ENCODE peak calls at places on chromosomes 13 and 19, in six cellular contexts. V is breast epithelium, M is transverse colon, K is suprapubic skin, O is HL-60, D is prostate gland. T is an unnamed sample.

GRCh38 chr13:43154839-43155238 is 131.5 kb downstream of the DNAJC15 start:
- DNase-seq in V (no peak), M (no peak), K (no peak), O (no peak), D (no peak), T (no peak)

GRCh38 chr13:27043013-27043412 is 128.6 kb downstream of the USP12 start:
- DNase-seq in V (peak; percentile 63), M (no peak), K (no peak), O (no peak), D (no peak), T (peak; percentile 27)

GRCh38 chr13:52459668-52460067 is 4.4 kb downstream of the CKAP2 start:
- DNase-seq in V (no peak), M (no peak), K (no peak), O (no peak), D (no peak), T (no peak)

GRCh38 chr19:12346896-12347295 is 13.5 kb upstream of the ZNF563 start:
- DNase-seq in V (no peak), M (no peak), K (no peak), O (no peak), D (no peak), T (peak; percentile 3)

GRCh38 chr19:55172741-55173140 is 6.3 kb upstream of the DNAAF3 start:
- DNase-seq in V (no peak), M (no peak), K (no peak), O (no peak), D (no peak), T (no peak)

GRCh38 chr13:44132710-44133109 is 240.9 kb upstream of the SERP2 start:
- DNase-seq in V (no peak), M (peak; percentile 21), K (no peak), O (no peak), D (no peak), T (no peak)

GRCh38 chr13:40963927-40964326 is 55.2 kb downstream of the ELF1 start:
- DNase-seq in V (no peak), M (no peak), K (no peak), O (no peak), D (no peak), T (no peak)

GRCh38 chr13:40599722-40600121 is 66.7 kb downstream of the FOXO1 start:
- DNase-seq in V (no peak), M (no peak), K (no peak), O (no peak), D (no peak), T (no peak)

GRCh38 chr19:51546650-51547396 is 15.4 kb upstream of the SIGLEC6 start:
- DNase-seq in V (no peak), M (no peak), K (no peak), O (peak; percentile 93), D (no peak), T (no peak)

GRCh38 chr19:30719189-30719990 is 347.2 kb downstream of the ZNF536 start:
- DNase-seq in V (no peak), M (peak; percentile 60), K (peak; percentile 78), O (no peak), D (peak; percentile 64), T (peak; percentile 68)

GRCh38 chr13:78736142-78736541 is 77.2 kb upstream of the OBI1 start:
- DNase-seq in V (no peak), M (no peak), K (no peak), O (no peak), D (no peak), T (no peak)

GRCh38 chr19:33467851-33468250 is 53.7 kb downstream of the PEPD start:
- DNase-seq in V (peak; percentile 35), M (no peak), K (peak; percentile 53), O (no peak), D (no peak), T (no peak)

GRCh38 chr13:46778879-46779278 is 18.1 kb downstream of the ESD start:
- DNase-seq in V (no peak), M (no peak), K (no peak), O (no peak), D (no peak), T (no peak)

GRCh38 chr19:5974721-5975387 is 3.1 kb downstream of the RANBP3 start:
- DNase-seq in V (no peak), M (no peak), K (no peak), O (no peak), D (no peak), T (no peak)

GRCh38 chr13:95624020-95624419 is 20.5 kb downstream of the DZIP1 start:
- DNase-seq in V (no peak), M (no peak), K (no peak), O (peak; percentile 51), D (no peak), T (peak; percentile 90)

GRCh38 chr13:48121733-48122132 is 26.8 kb upstream of the MED4 start:
- DNase-seq in V (no peak), M (no peak), K (no peak), O (no peak), D (no peak), T (no peak)

GRCh38 chr19:46624958-46625661 is at the start of gene PTGIR:
- DNase-seq in V (no peak), M (peak; percentile 52), K (no peak), O (peak; percentile 29), D (no peak), T (peak; percentile 40)

GRCh38 chr19:9727644-9728043 is 40.9 kb downstream of the ZNF846 start:
- DNase-seq in V (no peak), M (no peak), K (no peak), O (no peak), D (no peak), T (no peak)

GRCh38 chr19:6423499-6424189 is 967 bp downstream of the KHSRP start:
- DNase-seq in V (no peak), M (peak; percentile 39), K (no peak), O (peak; percentile 35), D (no peak), T (peak; percentile 74)

GRCh38 chr19:40542197-40542859 is 34.3 kb upstream of the SHKBP1 start:
- DNase-seq in V (no peak), M (peak; percentile 53), K (no peak), O (no peak), D (no peak), T (no peak)

DNA sequence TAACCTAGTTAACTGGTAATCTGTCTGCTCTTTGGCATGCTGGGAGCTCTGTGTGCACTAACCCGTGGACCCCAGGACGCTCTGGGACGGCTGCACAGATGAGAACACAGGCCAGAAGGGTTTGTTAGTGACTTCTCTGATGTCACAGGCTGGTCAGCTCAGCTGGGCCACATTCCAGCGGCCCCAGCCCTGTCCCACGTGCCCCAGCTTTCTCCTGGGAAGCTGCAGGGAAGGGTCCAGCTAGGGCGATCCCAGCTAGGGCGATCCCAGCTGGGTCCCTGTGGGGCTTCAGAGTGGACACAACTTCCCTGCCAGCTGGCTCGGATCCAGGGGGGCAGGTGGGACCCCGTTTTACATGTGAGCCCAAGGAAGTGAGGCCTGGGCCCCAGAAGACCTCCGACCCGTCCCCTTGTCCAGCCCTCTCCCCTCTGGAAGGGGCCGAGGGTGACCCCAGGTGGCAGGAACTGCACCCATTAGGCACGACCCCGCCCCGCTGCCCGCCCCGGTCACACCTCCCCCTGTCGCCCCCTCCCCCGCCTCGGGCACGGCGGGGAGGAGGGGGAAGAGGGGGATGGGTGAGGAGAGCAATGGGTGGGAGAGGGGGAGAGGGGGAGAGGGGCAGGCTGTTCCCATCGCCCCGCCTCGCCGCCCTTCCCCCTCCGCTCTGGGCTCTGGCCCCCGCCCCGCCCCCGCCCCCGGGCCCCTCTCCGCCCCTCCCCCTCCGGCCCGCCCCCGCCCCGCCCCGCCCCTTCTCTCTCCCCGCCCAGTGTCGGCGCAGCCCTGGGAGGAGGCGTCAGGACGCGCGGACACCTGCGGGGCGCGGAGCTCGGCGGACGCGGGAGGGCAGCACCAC is 75.2 kb upstream of the MCF2L start:
- DNase-seq in V (no peak), M (peak; percentile 64), K (no peak), O (no peak), D (no peak), T (peak; percentile 71)
- TF ChIP-seq POLR2AphosphoS5 in V (no peak), M (no peak), K (no peak), O (no peak), D (no peak), T (peak; percentile 53)

GRCh38 chr13:99982741-99983400 is 1.3 kb downstream of the ZIC2 start:
- DNase-seq in V (no peak), M (no peak), K (no peak), O (no peak), D (no peak), T (peak; percentile 31)
- TF ChIP-seq POLR2AphosphoS5 in V (no peak), M (no peak), K (no peak), O (no peak), D (no peak), T (no peak)

DNA sequence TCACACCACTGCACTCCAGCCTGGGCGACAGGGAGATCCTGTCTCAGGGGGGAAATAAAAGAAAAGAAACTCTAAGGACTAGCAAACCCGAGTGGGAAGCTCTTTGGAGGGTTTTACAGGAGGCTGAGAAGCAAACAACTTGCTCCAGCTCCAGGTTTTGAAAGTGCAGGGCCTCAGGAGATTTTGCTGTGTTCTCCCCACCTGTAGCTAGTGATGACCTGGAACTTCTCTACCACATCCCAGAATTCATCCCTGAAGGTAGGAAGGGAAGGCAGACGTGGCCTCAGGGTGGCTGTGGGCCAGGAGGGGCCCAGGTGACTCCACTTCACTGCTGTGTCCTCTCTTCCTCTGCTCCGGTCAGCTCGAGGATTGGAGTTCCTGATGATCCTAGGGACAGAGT is 16.3 kb upstream of the PSMD8 start:
- DNase-seq in V (no peak), M (no peak), K (no peak), O (no peak), D (no peak), T (no peak)
- TF ChIP-seq POLR2AphosphoS5 in V (no peak), M (no peak), K (no peak), O (no peak), D (no peak), T (no peak)

GRCh38 chr13:30685320-30685859 is 50.0 kb upstream of the ALOX5AP start:
- DNase-seq in V (no peak), M (peak; percentile 38), K (no peak), O (no peak), D (no peak), T (no peak)

GRCh38 chr13:30692108-30692507 is 43.2 kb upstream of the ALOX5AP start:
- DNase-seq in V (no peak), M (no peak), K (no peak), O (no peak), D (no peak), T (no peak)

GRCh38 chr13:30685987-30686386 is 49.4 kb upstream of the ALOX5AP start:
- DNase-seq in V (no peak), M (no peak), K (no peak), O (no peak), D (no peak), T (no peak)

GRCh38 chr13:30689752-30690151 is 45.6 kb upstream of the ALOX5AP start:
- DNase-seq in V (no peak), M (no peak), K (no peak), O (no peak), D (no peak), T (no peak)

DNA sequence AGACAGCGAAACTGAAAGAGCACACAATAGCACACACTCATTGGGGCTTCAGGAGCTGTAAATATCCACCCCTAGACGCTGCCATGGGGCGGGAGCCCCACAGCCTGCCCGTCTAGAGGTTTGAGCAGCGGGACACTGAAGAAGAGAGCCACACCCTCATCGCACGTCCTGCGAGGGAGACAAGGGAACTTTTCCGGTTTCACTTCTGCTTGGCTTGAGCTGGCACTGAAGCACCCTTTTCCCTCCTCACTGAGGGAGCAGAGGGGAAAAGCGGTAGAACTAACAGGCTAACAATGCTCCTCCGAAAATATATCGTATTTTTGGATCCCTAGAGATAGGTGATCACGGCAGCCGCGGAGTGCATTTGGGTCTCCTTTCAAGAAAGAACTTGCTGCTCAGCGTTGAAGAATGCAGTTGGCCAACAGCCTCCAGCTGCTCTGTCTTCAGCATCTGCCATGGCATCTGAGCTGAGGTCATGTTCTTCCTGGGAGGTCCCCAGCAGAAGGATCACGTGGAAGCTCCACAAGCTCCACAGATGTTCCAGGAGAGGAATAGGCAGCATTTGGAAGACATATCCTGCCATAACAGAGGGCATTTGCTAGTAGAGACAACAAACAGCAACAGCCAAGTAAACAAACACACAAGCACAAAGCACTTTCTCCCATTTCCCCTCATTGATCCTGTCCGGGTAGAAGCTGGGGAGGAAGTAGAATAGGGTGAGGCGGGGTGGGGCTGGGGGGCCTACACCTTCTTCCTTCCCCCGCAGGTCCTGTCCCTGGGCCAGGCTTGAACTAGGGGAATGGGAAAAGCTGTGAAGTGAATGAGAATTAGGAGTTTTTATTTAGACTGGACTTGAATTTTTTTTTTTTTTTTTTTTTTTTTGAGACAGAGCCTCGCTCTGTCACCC is 44.8 kb upstream of the ALOX5AP start:
- DNase-seq in V (no peak), M (peak; percentile 74), K (peak; percentile 90), O (peak; percentile 80), D (peak; percentile 38), T (no peak)
- TF ChIP-seq POLR2AphosphoS5 in V (peak; percentile 60), M (peak; percentile 65), K (peak; percentile 60), O (peak; percentile 85), D (peak; percentile 35), T (no peak)